ENCODE peak calls at places on chromosome 14, in ten cellular contexts. W is fibroblast of lung, M is heart left ventricle, Z is left ventricle myocardium inferior, I is mucosa of descending colon, E is Caco-2, P is H9, H is heart right ventricle, T is ovary, L is cardiac muscle cell. G is an unnamed sample.

GRCh38 chr14:68168460-68169109 is 349.0 kb downstream of the RAD51B start:
- DNase-seq in W (no peak), M (no peak), Z (no peak), I (no peak), E (no peak), P (no peak), H (no peak), T (no peak), L (no peak), G (no peak)

GRCh38 chr14:75442642-75443041 is 14.8 kb downstream of the JDP2 start:
- DNase-seq in W (peak; percentile 52), M (no peak), Z (no peak), I (no peak), E (no peak), P (no peak), H (no peak), T (no peak), L (peak; percentile 66), G (no peak)

GRCh38 chr14:95536036-95536577 is 1.3 kb downstream of the GLRX5 start:
- DNase-seq in W (no peak), M (no peak), Z (no peak), I (no peak), E (no peak), P (no peak), H (no peak), T (no peak), L (no peak), G (peak; percentile 55)

GRCh38 chr14:30725763-30726162 is 103.6 kb downstream of the SCFD1 start:
- DNase-seq in W (no peak), M (no peak), Z (no peak), I (no peak), E (no peak), P (no peak), H (no peak), T (no peak), L (no peak), G (no peak)

GRCh38 chr14:94964931-94965330 is 192.4 kb downstream of the DICER1 start:
- DNase-seq in W (no peak), M (no peak), Z (no peak), I (no peak), E (no peak), P (no peak), H (no peak), T (no peak), L (no peak), G (no peak)

GRCh38 chr14:73251516-73252215 is 14.4 kb downstream of the PAPLN start:
- DNase-seq in W (no peak), M (no peak), Z (no peak), I (no peak), E (no peak), P (no peak), H (no peak), T (no peak), L (no peak), G (no peak)

GRCh38 chr14:33844118-33844517 is 106.8 kb downstream of the EGLN3 start:
- DNase-seq in W (no peak), M (no peak), Z (no peak), I (no peak), E (no peak), P (no peak), H (no peak), T (no peak), L (no peak), G (no peak)

GRCh38 chr14:81281317-81281716 is 60.6 kb upstream of the GTF2A1 start:
- DNase-seq in W (no peak), M (no peak), Z (no peak), I (no peak), E (no peak), P (no peak), H (no peak), T (no peak), L (no peak), G (no peak)

DNA sequence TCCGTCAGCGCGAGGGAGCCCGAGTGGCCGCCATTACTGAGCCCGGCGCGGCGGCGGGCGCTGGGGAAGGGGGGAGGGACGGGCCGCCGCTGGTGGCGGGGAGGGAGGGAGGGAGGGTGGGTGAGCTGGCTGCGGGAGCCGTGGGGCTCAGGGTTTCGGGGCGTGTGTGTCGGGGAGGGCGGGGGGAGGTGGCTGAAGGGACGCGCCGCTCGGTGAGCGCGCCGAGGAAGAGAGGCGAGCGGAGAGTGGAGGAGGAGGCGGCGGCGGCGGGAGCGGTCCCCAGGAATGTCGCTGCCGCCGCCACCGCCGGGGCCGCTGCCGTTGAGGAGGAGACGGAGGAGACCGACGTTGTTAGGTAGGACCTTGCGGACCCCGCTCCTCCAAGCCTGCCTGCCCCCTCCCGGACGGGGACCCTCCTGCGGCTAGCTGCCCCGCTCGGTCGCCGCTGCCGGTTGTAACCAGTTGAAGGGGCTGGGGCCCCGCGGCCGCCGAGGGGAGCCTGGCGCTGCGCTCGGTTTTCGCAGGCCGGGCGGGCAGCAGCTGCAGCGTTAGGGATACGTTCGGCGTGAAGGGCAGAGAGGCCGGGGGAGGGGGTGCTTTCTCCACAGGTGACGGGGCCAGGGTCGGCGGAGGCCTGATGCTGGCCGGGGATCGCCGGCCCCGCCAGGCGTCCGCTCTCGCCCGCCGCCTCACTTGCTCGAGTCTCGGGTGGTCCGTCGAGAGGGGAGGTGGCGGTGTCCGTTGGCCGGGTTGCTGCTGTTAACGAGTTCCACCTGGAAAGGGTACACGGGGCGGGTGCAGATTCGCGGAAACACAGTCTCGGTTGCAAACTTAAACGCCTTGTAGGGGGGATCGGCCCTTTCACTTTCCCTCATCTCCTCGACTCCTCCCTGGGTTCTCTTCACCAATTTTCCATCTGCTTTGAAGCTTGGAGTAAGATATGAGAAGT is at the start of gene ARHGAP5:
- DNase-seq in W (peak; percentile 27), M (peak; percentile 78), Z (no peak), I (peak; percentile 57), E (peak; percentile 69), P (peak; percentile 59), H (no peak), T (peak; percentile 76), L (peak; percentile 52), G (peak; percentile 86)
- TF ChIP-seq CTCF in W (peak; percentile 7), M (peak; percentile 12), Z (peak; percentile 28), I (no peak), E (no peak), P (peak; percentile 26), H (no peak), T (no peak), L (no peak), G (peak; percentile 55)

DNA sequence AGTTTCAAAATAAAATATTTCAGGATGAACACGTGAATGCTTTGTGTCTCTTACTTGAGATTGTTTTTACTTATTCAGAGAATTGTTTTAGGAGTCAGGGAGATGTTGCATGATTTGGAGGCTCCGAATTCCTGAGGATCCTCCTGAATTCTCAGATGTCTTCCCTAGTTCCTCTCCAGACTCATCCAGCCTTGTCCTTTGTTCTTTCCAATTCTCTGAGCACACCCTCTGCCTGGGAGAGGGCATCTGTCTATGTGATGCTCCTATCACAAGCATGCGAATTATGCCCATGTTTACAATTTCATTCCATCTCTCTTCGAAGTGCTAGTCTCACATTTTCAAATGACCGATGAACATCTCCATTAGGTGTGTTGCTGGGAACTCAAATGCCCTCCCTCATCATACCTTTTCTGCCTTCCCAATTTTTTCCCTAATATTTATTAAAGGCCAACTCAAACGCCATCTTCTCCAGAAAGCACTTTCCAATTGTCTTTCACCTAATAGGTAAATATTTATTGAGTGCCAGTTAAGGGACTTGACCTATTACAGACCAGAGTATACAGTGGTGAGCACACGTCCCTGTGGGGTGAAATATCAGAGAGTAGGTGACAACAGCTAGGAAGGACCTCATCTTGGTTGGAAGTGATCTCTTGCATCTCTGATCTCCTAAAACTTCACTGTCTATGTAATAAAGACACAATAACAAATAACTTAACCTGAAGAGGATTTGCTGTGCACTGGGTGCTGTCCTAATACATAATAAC is 64.4 kb downstream of the ARF6 start:
- DNase-seq in W (no peak), M (no peak), Z (no peak), I (no peak), E (no peak), P (no peak), H (no peak), T (no peak), L (no peak), G (peak; percentile 29)
- H3K4me1 ChIP-seq in W (peaks cover 7% of the 10 kb centered on the region), M (peaks cover 1% of the 10 kb centered on the region), Z (no peaks in the 10 kb centered on the region), I (peaks cover 22% of the 10 kb centered on the region), E (peaks cover 11% of the 10 kb centered on the region), P (no peaks in the 10 kb centered on the region), H (no peaks in the 10 kb centered on the region), T (no peaks in the 10 kb centered on the region), L (peaks cover 21% of the 10 kb centered on the region), G (no peaks in the 10 kb centered on the region)

GRCh38 chr14:60653709-60654161 is 4.5 kb upstream of the SIX1 start:
- DNase-seq in W (no peak), M (no peak), Z (no peak), I (no peak), E (no peak), P (peak; percentile 39), H (no peak), T (no peak), L (no peak), G (peak; percentile 59)

GRCh38 chr14:60651936-60652673 is 2.8 kb upstream of the SIX1 start:
- DNase-seq in W (no peak), M (no peak), Z (no peak), I (no peak), E (no peak), P (peak; percentile 59), H (no peak), T (no peak), L (no peak), G (peak; percentile 81)

GRCh38 chr14:60651051-60651935 is 2.0 kb upstream of the SIX1 start:
- DNase-seq in W (no peak), M (no peak), Z (no peak), I (no peak), E (no peak), P (no peak), H (no peak), T (no peak), L (no peak), G (no peak)

GRCh38 chr14:60653388-60653690 is 4.1 kb upstream of the SIX1 start:
- DNase-seq in W (no peak), M (no peak), Z (no peak), I (no peak), E (no peak), P (peak; percentile 44), H (no peak), T (no peak), L (no peak), G (peak; percentile 65)

DNA sequence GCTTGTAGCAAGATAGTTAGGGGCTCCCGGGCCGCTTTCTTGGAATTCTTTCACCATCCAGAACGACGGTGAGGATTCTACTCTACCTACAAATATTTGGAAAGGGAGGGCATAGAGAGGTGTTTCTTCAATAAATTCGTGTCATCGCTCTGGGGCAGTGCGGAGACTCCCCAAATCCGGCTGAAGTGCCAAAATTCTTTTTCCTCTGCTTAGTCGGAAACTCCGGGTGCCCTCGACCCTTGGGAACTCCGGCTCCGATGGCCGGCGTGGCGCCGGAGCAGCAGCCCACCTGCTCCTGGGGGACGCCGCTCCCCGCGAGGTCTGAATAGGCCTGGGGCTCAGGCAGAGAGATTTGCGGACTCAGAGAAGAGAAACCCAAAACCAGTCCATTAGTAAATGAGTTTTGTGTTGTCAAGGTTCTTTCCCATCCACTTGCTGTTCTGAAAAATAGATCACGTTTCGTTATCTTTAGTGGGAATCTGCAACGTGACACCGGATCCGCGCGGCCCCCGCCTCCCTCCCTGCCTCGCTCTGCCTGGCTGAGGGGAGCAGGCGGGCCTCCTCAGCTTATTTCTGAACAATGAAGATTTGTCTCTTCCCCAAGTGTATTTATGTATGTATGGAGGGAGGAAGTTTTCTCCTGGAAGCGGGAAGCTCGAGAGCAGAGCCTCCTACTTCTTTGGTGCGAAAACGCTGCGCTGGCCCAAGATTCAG is 3.6 kb upstream of the SIX1 start:
- DNase-seq in W (no peak), M (no peak), Z (no peak), I (no peak), E (no peak), P (peak; percentile 28), H (no peak), T (no peak), L (no peak), G (no peak)
- TF ChIP-seq CTCF in W (no peak), M (no peak), Z (no peak), I (no peak), E (no peak), P (no peak), H (no peak), T (no peak), L (no peak), G (no peak)

DNA sequence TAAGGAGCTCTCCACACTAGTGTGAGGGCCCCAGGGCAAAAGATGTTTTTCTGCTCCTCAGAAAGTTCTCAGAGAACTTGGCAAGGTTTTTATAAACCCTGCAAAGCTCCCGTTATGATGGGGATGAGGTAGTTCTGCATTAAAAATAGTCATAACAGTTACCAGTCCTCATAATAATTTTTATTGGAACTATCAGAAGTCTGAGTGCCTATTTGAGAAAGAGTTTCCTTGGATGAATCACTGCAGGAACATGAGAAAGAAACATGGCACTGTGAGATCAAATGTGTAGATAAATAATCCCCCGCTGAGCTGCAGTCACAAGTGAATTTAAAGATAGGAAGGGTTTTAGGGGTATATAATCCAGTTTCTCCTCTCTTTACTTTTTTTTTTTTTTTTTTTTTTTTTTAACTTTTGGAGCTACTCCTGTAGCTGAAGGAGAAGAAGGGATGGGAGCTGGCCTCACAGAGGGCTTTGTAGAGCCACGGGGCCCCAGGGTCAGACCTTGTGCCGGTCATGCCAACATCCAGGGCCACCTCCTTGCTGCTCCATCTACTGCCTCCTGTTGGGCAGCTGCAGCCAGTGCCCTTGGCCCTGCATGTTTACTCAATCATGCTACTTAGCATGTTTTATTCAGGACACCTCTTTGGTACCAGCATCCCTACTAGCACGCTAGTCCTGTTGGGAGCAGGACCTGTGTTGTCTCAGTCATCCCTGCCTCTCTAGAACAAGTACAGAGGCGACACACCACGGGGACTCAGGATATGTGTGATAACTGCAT is 39.5 kb downstream of the EVL start:
- DNase-seq in W (peak; percentile 56), M (no peak), Z (no peak), I (no peak), E (no peak), P (no peak), H (no peak), T (no peak), L (peak; percentile 20), G (no peak)
- H3K4me1 ChIP-seq in W (peaks cover 12% of the 10 kb centered on the region), M (peaks cover 69% of the 10 kb centered on the region), Z (peaks cover 70% of the 10 kb centered on the region), I (peaks cover 14% of the 10 kb centered on the region), E (no peaks in the 10 kb centered on the region), P (peaks cover 4% of the 10 kb centered on the region), H (peaks cover 71% of the 10 kb centered on the region), T (peaks cover 24% of the 10 kb centered on the region), L (no peaks in the 10 kb centered on the region), G (no peaks in the 10 kb centered on the region)